ENCODE peak calls at places on chromosomes 3 and 15, in eight cellular contexts. C is epithelial cell of esophagus, S is brain microvascular endothelial cell, B is fibroblast of pulmonary artery, M is lower lobe of right lung, D is A673, Z is AG04449, W is upper lobe of right lung. U is an unnamed sample.
A peak's percentile ranks its signal among the peaks of the same experiment; 100 is the strongest.

GRCh38 chr15:43821505-43821904 is 3.0 kb downstream of the MFAP1 start:
- DNase-seq in C (no peak), S (no peak), B (no peak), M (no peak), D (no peak), Z (no peak), W (no peak), U (no peak)

GRCh38 chr3:17424137-17424536 is 318.3 kb downstream of the TBC1D5 start:
- DNase-seq in C (no peak), S (no peak), B (no peak), M (no peak), D (no peak), Z (no peak), W (no peak), U (no peak)

GRCh38 chr3:48919215-48920138 is 835 bp downstream of the ARIH2 start:
- DNase-seq in C (peak; percentile 49), S (peak; percentile 31), B (peak; percentile 53), M (no peak), D (peak; percentile 64), Z (no peak), W (no peak), U (no peak)

GRCh38 chr3:123469323-123469995 is 20.6 kb upstream of the ADCY5 start:
- DNase-seq in C (no peak), S (no peak), B (no peak), M (no peak), D (no peak), Z (no peak), W (no peak), U (no peak)

GRCh38 chr15:82952156-82953081 is at the start of gene HOMER2:
- DNase-seq in C (peak; percentile 27), S (no peak), B (no peak), M (peak; percentile 58), D (peak; percentile 31), Z (no peak), W (peak; percentile 79), U (no peak)

GRCh38 chr3:45765286-45765851 is 31.0 kb downstream of the SLC6A20 start:
- DNase-seq in C (no peak), S (no peak), B (no peak), M (no peak), D (no peak), Z (no peak), W (no peak), U (no peak)

GRCh38 chr15:31228980-31229826 is 97.4 kb upstream of the KLF13 start:
- DNase-seq in C (peak; percentile 18), S (no peak), B (no peak), M (peak; percentile 74), D (no peak), Z (no peak), W (peak; percentile 81), U (no peak)

GRCh38 chr3:20071182-20071581 is 30.9 kb downstream of the KAT2B start:
- DNase-seq in C (no peak), S (no peak), B (no peak), M (no peak), D (no peak), Z (no peak), W (no peak), U (no peak)

GRCh38 chr15:88375234-88375926 is 91.8 kb downstream of the MRPL46 start:
- DNase-seq in C (peak; percentile 19), S (peak; percentile 55), B (peak; percentile 64), M (no peak), D (no peak), Z (peak; percentile 53), W (no peak), U (peak; percentile 13)

GRCh38 chr3:102129774-102130608 is 280.7 kb downstream of the NFKBIZ start:
- DNase-seq in C (peak; percentile 89), S (peak; percentile 68), B (peak; percentile 87), M (no peak), D (no peak), Z (no peak), W (no peak), U (no peak)

GRCh38 chr15:74855857-74856256 is 12.9 kb upstream of the ULK3 start:
- DNase-seq in C (no peak), S (no peak), B (no peak), M (no peak), D (no peak), Z (no peak), W (no peak), U (no peak)

GRCh38 chr3:57655727-57656126 is 37.1 kb downstream of the DENND6A start:
- DNase-seq in C (no peak), S (no peak), B (no peak), M (no peak), D (no peak), Z (no peak), W (no peak), U (no peak)

DNA sequence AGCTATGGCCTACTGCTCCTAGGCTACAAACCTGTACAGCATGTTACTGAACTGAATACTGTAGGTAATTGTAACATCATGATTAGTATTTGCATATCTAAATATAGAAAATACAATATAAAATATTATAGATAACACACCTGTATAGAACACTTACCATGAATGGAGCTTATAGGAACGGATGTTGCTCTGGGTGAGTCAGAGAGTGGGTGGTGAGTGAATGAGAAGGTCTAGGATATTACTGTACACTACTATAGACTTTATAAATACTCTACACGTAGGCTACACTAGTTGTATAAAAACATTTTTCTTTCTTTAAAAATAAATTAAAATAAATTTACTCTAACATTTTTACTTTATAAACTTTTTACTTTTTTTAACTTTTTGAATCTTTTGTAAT is 224.0 kb upstream of the CBLB start:
- DNase-seq in C (peak; percentile 71), S (no peak), B (no peak), M (no peak), D (no peak), Z (no peak), W (no peak), U (no peak)
- H3K4me3 ChIP-seq in C (no peak overlapping the region), S (no peak overlapping the region), B (no peak overlapping the region), M (no peak overlapping the region), D (no peak overlapping the region), Z (no peak overlapping the region), W (no peak overlapping the region), U (no peak overlapping the region)

GRCh38 chr15:92395557-92395956 is 1.9 kb downstream of the ST8SIA2 start:
- DNase-seq in C (no peak), S (no peak), B (no peak), M (no peak), D (no peak), Z (no peak), W (no peak), U (no peak)
- H3K4me3 ChIP-seq in C (no peak overlapping the region), S (no peak overlapping the region), B (no peak overlapping the region), M (no peak overlapping the region), D (no peak overlapping the region), Z (no peak overlapping the region), W (no peak overlapping the region), U (no peak overlapping the region)

GRCh38 chr15:52803543-52804306 is 13.6 kb upstream of the ONECUT1 start:
- DNase-seq in C (no peak), S (no peak), B (no peak), M (peak; percentile 40), D (no peak), Z (no peak), W (no peak), U (no peak)

GRCh38 chr15:52804526-52805081 is 14.5 kb upstream of the ONECUT1 start:
- DNase-seq in C (no peak), S (no peak), B (no peak), M (no peak), D (no peak), Z (no peak), W (no peak), U (no peak)

GRCh38 chr15:52801748-52802085 is 11.6 kb upstream of the ONECUT1 start:
- DNase-seq in C (no peak), S (no peak), B (no peak), M (no peak), D (no peak), Z (no peak), W (no peak), U (no peak)

GRCh38 chr15:52800852-52801747 is 11.0 kb upstream of the ONECUT1 start:
- DNase-seq in C (no peak), S (no peak), B (no peak), M (peak; percentile 44), D (no peak), Z (no peak), W (no peak), U (no peak)

DNA sequence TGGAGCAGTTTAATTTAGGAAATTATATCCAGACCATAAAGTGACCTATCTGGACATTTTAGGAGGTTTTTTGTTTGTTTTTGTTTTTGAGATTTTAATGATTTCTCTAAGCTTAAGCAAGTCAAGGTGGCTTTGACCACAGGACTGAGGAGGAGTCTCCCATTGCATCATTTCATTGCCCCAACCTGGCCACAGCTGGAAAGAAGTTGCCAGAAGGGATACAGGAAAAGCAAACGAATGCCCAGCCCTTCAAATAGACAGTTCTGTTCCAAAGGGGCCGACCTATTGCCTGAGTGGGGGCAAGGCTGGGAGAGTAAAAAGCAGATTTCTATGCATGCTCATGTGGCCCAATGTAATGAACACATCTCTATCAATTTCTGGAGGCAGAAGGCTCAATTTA is 12.0 kb upstream of the ONECUT1 start:
- DNase-seq in C (no peak), S (no peak), B (no peak), M (no peak), D (no peak), Z (no peak), W (no peak), U (no peak)
- H3K4me3 ChIP-seq in C (no peak overlapping the region), S (no peak overlapping the region), B (no peak overlapping the region), M (no peak overlapping the region), D (no peak overlapping the region), Z (no peak overlapping the region), W (no peak overlapping the region), U (no peak overlapping the region)

GRCh38 chr3:186270711-186271110 is 91.3 kb downstream of the DGKG start:
- DNase-seq in C (no peak), S (no peak), B (no peak), M (no peak), D (no peak), Z (no peak), W (no peak), U (no peak)
- H3K4me3 ChIP-seq in C (no peak overlapping the region), S (no peak overlapping the region), B (no peak overlapping the region), M (no peak overlapping the region), D (no peak overlapping the region), Z (no peak overlapping the region), W (no peak overlapping the region), U (no peak overlapping the region)

DNA sequence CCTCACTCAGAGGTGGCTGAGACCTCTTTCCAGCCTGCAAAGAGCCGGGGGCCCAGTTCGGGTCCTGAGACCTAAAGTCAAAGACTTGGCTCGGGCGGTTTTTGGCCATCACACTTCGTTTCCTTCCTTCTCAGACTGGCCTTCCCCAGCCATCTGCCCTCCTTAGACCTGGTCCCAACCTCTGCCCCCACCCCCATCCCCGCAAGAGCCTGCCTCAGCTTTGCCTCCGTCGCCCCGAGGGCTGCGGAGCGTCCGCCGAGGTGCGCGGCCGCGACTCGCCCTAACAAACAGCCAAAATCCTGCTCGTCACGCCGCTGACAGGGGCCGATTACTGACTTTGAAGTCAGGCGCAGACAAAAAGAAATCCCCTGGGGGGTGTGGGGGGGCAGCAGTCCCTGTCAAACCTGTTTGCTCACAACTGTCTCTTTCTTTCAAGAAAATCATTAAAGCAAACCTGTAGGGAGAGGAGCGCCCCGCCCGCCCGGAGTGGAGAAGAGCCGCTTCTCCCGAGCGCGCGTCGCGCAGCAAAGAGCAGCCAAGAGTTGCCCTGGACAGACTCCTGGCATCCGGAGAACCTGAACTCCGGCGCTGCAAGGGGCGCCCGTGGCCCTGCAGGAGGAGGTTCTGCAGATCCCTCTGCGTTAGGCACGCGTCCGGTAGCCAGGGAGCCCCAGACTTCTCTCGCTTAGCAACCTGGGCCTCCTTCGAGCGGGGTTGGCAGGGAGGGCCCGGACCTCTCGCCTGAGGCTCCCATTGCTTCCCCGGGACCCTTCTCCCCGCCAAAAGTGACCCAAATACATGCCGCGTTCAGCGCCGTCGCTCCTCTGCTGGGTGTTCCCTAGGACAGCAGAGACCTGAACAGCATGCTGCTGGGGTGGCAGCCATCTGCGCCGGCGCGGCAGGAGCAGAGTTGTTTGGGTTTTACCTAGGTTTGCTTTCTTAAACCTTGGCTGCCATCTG is 4.5 kb downstream of the SOX14 start:
- DNase-seq in C (peak; percentile 30), S (no peak), B (no peak), M (no peak), D (no peak), Z (no peak), W (no peak), U (no peak)
- H3K4me3 ChIP-seq in C (peak overlapping the region; percentile 25), S (peak overlapping the region; percentile 9), B (peak overlapping the region; percentile 37), M (peak overlapping the region; percentile 44), D (no peak overlapping the region), Z (peak overlapping the region; percentile 26), W (peak overlapping the region; percentile 33), U (no peak overlapping the region)

U was measured in retinal pigment epithelial cell.